ENCODE peak calls at places on chromosomes 1 and 21, in seven cellular contexts. One of them, this sample, is unnamed.

GRCh38 chr1:22709227-22709626 is 1.4 kb upstream of the EPHB2 start:
- DNase-seq in nephron progenitor cell: no peak
- DNase-seq in mucosa of descending colon: no peak
- DNase-seq in IMR-90: no peak
- DNase-seq in HL-60: no peak
- DNase-seq in fibroblast of lung: no peak
- DNase-seq in uterus: no peak
- DNase-seq in this sample: no peak

GRCh38 chr1:201539561-201540404 is 856 bp downstream of the NAV1 start:
- DNase-seq in nephron progenitor cell: peak; percentile 45
- DNase-seq in mucosa of descending colon: peak; percentile 61
- DNase-seq in IMR-90: peak; percentile 84
- DNase-seq in HL-60: no peak
- DNase-seq in fibroblast of lung: peak; percentile 77
- DNase-seq in uterus: peak; percentile 61
- DNase-seq in this sample: peak; percentile 59

GRCh38 chr1:54051936-54052469 is 1.0 kb downstream of the TMEM59 start:
- DNase-seq in nephron progenitor cell: no peak
- DNase-seq in mucosa of descending colon: no peak
- DNase-seq in IMR-90: no peak
- DNase-seq in HL-60: no peak
- DNase-seq in fibroblast of lung: peak; percentile 13
- DNase-seq in uterus: no peak
- DNase-seq in this sample: peak; percentile 67

GRCh38 chr1:71093938-71094337 is 13.1 kb upstream of the ZRANB2 start:
- DNase-seq in nephron progenitor cell: no peak
- DNase-seq in mucosa of descending colon: no peak
- DNase-seq in IMR-90: peak; percentile 45
- DNase-seq in HL-60: no peak
- DNase-seq in fibroblast of lung: peak; percentile 14
- DNase-seq in uterus: no peak
- DNase-seq in this sample: peak; percentile 61

GRCh38 chr1:36207339-36207738 is 16.9 kb upstream of the THRAP3 start:
- DNase-seq in nephron progenitor cell: no peak
- DNase-seq in mucosa of descending colon: no peak
- DNase-seq in IMR-90: peak; percentile 34
- DNase-seq in HL-60: no peak
- DNase-seq in fibroblast of lung: peak; percentile 84
- DNase-seq in uterus: peak; percentile 50
- DNase-seq in this sample: peak; percentile 92

GRCh38 chr1:40664167-40664537 is 1.3 kb downstream of the RIMS3 start:
- DNase-seq in nephron progenitor cell: no peak
- DNase-seq in mucosa of descending colon: no peak
- DNase-seq in IMR-90: no peak
- DNase-seq in HL-60: no peak
- DNase-seq in fibroblast of lung: no peak
- DNase-seq in uterus: no peak
- DNase-seq in this sample: no peak

GRCh38 chr1:61253059-61253735 is 170.8 kb downstream of the NFIA start:
- DNase-seq in nephron progenitor cell: no peak
- DNase-seq in mucosa of descending colon: no peak
- DNase-seq in IMR-90: peak; percentile 17
- DNase-seq in HL-60: peak; percentile 94
- DNase-seq in fibroblast of lung: peak; percentile 8
- DNase-seq in uterus: peak; percentile 78
- DNase-seq in this sample: peak; percentile 70

GRCh38 chr1:246583448-246584185 is 17.4 kb downstream of the CNST start:
- DNase-seq in nephron progenitor cell: no peak
- DNase-seq in mucosa of descending colon: no peak
- DNase-seq in IMR-90: no peak
- DNase-seq in HL-60: no peak
- DNase-seq in fibroblast of lung: no peak
- DNase-seq in uterus: peak; percentile 61
- DNase-seq in this sample: peak; percentile 58

GRCh38 chr21:26385721-26386120 is 187.4 kb downstream of the CYYR1 start:
- DNase-seq in nephron progenitor cell: no peak
- DNase-seq in mucosa of descending colon: no peak
- DNase-seq in IMR-90: no peak
- DNase-seq in HL-60: peak; percentile 54
- DNase-seq in fibroblast of lung: no peak
- DNase-seq in uterus: no peak
- DNase-seq in this sample: peak; percentile 54

GRCh38 chr1:225818229-225818628 is 8.3 kb downstream of the EPHX1 start:
- DNase-seq in nephron progenitor cell: no peak
- DNase-seq in mucosa of descending colon: no peak
- DNase-seq in IMR-90: no peak
- DNase-seq in HL-60: no peak
- DNase-seq in fibroblast of lung: no peak
- DNase-seq in uterus: no peak
- DNase-seq in this sample: no peak

GRCh38 chr1:211650922-211651303 is 24.5 kb downstream of the NEK2 start:
- DNase-seq in nephron progenitor cell: no peak
- DNase-seq in mucosa of descending colon: no peak
- DNase-seq in IMR-90: no peak
- DNase-seq in HL-60: no peak
- DNase-seq in fibroblast of lung: no peak
- DNase-seq in uterus: no peak
- DNase-seq in this sample: no peak

GRCh38 chr1:185917646-185918045 is 183.5 kb downstream of the HMCN1 start:
- DNase-seq in nephron progenitor cell: peak; percentile 36
- DNase-seq in mucosa of descending colon: no peak
- DNase-seq in IMR-90: peak; percentile 66
- DNase-seq in HL-60: no peak
- DNase-seq in fibroblast of lung: peak; percentile 53
- DNase-seq in uterus: no peak
- DNase-seq in this sample: peak; percentile 76

GRCh38 chr1:41357451-41358151 is 3.6 kb upstream of the FOXO6 start:
- DNase-seq in nephron progenitor cell: peak; percentile 37
- DNase-seq in mucosa of descending colon: no peak
- DNase-seq in IMR-90: no peak
- DNase-seq in HL-60: no peak
- DNase-seq in fibroblast of lung: peak; percentile 73
- DNase-seq in uterus: peak; percentile 11
- DNase-seq in this sample: peak; percentile 15

GRCh38 chr1:31266547-31266946 is 26.9 kb upstream of the NKAIN1 start:
- DNase-seq in nephron progenitor cell: no peak
- DNase-seq in mucosa of descending colon: no peak
- DNase-seq in IMR-90: peak; percentile 35
- DNase-seq in HL-60: no peak
- DNase-seq in fibroblast of lung: peak; percentile 6
- DNase-seq in uterus: no peak
- DNase-seq in this sample: no peak

GRCh38 chr1:94180650-94181049 is 56.7 kb downstream of the ARHGAP29 start:
- DNase-seq in nephron progenitor cell: no peak
- DNase-seq in mucosa of descending colon: no peak
- DNase-seq in IMR-90: peak; percentile 16
- DNase-seq in HL-60: no peak
- DNase-seq in fibroblast of lung: no peak
- DNase-seq in uterus: no peak
- DNase-seq in this sample: no peak

GRCh38 chr1:185745165-185745564 is 11.0 kb downstream of the HMCN1 start:
- DNase-seq in nephron progenitor cell: no peak
- DNase-seq in mucosa of descending colon: no peak
- DNase-seq in IMR-90: peak; percentile 47
- DNase-seq in HL-60: no peak
- DNase-seq in fibroblast of lung: no peak
- DNase-seq in uterus: no peak
- DNase-seq in this sample: no peak

GRCh38 chr21:36229181-36229580 is 72.6 kb downstream of the DOP1B start:
- DNase-seq in nephron progenitor cell: no peak
- DNase-seq in mucosa of descending colon: no peak
- DNase-seq in IMR-90: no peak
- DNase-seq in HL-60: no peak
- DNase-seq in fibroblast of lung: peak; percentile 33
- DNase-seq in uterus: no peak
- DNase-seq in this sample: no peak

GRCh38 chr1:201552941-201553341 is 14.0 kb downstream of the NAV1 start:
- DNase-seq in nephron progenitor cell: peak; percentile 30
- DNase-seq in mucosa of descending colon: no peak
- DNase-seq in IMR-90: peak; percentile 76
- DNase-seq in HL-60: no peak
- DNase-seq in fibroblast of lung: peak; percentile 86
- DNase-seq in uterus: no peak
- DNase-seq in this sample: peak; percentile 52

GRCh38 chr1:6824665-6825368 is 39.6 kb downstream of the CAMTA1 start:
- DNase-seq in nephron progenitor cell: no peak
- DNase-seq in mucosa of descending colon: no peak
- DNase-seq in IMR-90: no peak
- DNase-seq in HL-60: no peak
- DNase-seq in fibroblast of lung: no peak
- DNase-seq in uterus: no peak
- DNase-seq in this sample: no peak

GRCh38 chr21:44484498-44485253 is 29.4 kb downstream of the LRRC3 start:
- DNase-seq in nephron progenitor cell: no peak
- DNase-seq in mucosa of descending colon: no peak
- DNase-seq in IMR-90: no peak
- DNase-seq in HL-60: no peak
- DNase-seq in fibroblast of lung: no peak
- DNase-seq in uterus: no peak
- DNase-seq in this sample: no peak

GRCh38 chr21:44486302-44486701 is 31.0 kb downstream of the LRRC3 start:
- DNase-seq in nephron progenitor cell: no peak
- DNase-seq in mucosa of descending colon: no peak
- DNase-seq in IMR-90: no peak
- DNase-seq in HL-60: no peak
- DNase-seq in fibroblast of lung: no peak
- DNase-seq in uterus: no peak
- DNase-seq in this sample: no peak

GRCh38 chr21:44485796-44486195 is 30.5 kb downstream of the LRRC3 start:
- DNase-seq in nephron progenitor cell: no peak
- DNase-seq in mucosa of descending colon: no peak
- DNase-seq in IMR-90: no peak
- DNase-seq in HL-60: no peak
- DNase-seq in fibroblast of lung: no peak
- DNase-seq in uterus: no peak
- DNase-seq in this sample: no peak

GRCh38 chr21:44483288-44484237 is 28.3 kb downstream of the LRRC3 start:
- DNase-seq in nephron progenitor cell: no peak
- DNase-seq in mucosa of descending colon: no peak
- DNase-seq in IMR-90: peak; percentile 6
- DNase-seq in HL-60: no peak
- DNase-seq in fibroblast of lung: no peak
- DNase-seq in uterus: no peak
- DNase-seq in this sample: peak; percentile 2

GRCh38 chr21:44485254-44485793 is 30.0 kb downstream of the LRRC3 start:
- DNase-seq in nephron progenitor cell: peak; percentile 57
- DNase-seq in mucosa of descending colon: no peak
- DNase-seq in IMR-90: peak; percentile 8
- DNase-seq in HL-60: no peak
- DNase-seq in fibroblast of lung: no peak
- DNase-seq in uterus: no peak
- DNase-seq in this sample: peak; percentile 50
- TF ChIP-seq CTCF in nephron progenitor cell: peak; percentile 44
- TF ChIP-seq CTCF in mucosa of descending colon: no peak
- TF ChIP-seq CTCF in IMR-90: peak; percentile 34
- TF ChIP-seq CTCF in HL-60: no peak
- TF ChIP-seq CTCF in fibroblast of lung: no peak
- TF ChIP-seq CTCF in uterus: no peak
- TF ChIP-seq CTCF in this sample: peak; percentile 53

DNA sequence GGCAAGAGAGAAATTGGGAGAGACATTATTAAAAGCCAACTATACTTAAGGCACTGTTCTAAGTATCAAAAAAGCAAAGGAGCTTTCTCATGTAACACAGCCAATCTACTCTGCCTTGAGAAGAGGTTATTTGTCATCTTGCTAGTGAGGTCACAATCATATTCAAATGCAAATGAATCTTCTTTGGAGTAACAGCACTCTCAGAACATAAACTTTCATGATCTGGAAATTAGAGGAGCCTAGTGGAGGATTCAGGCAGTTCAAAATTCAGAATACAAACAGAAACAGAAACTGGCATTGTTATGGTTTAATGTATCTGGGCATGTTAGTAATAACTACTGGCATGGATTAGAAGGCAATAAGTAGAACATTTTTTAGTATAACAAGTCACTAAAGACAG is 57.4 kb downstream of the ARID4B start:
- DNase-seq in nephron progenitor cell: no peak
- DNase-seq in mucosa of descending colon: no peak
- DNase-seq in IMR-90: peak; percentile 45
- DNase-seq in HL-60: no peak
- DNase-seq in fibroblast of lung: peak; percentile 69
- DNase-seq in uterus: no peak
- DNase-seq in this sample: peak; percentile 60
- TF ChIP-seq CTCF in nephron progenitor cell: no peak
- TF ChIP-seq CTCF in mucosa of descending colon: no peak
- TF ChIP-seq CTCF in IMR-90: no peak
- TF ChIP-seq CTCF in HL-60: no peak
- TF ChIP-seq CTCF in fibroblast of lung: peak; percentile 19
- TF ChIP-seq CTCF in uterus: no peak
- TF ChIP-seq CTCF in this sample: peak; percentile 40

DNA sequence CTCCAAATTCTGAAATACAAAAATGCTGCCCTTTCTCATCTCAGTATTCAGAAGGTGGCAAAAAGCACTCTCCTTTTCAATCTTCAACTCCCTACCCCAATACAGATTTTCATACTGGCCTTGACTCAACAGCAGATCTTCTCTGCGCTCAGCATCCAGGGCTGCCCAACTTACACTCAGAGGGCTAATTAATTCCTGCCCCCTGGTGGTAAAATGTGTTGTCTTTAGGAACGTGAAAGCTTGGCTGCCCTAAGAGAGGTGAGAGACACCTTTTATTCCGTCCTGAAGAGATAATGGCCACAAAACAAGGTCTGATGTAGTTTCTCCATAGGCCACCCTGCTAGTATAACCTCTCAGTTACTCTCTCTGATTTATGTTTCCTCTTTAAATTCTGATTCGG is 25.0 kb downstream of the KRTAP24-1 start:
- DNase-seq in nephron progenitor cell: peak; percentile 6
- DNase-seq in mucosa of descending colon: no peak
- DNase-seq in IMR-90: no peak
- DNase-seq in HL-60: no peak
- DNase-seq in fibroblast of lung: no peak
- DNase-seq in uterus: no peak
- DNase-seq in this sample: peak; percentile 2
- TF ChIP-seq CTCF in nephron progenitor cell: peak; percentile 28
- TF ChIP-seq CTCF in mucosa of descending colon: no peak
- TF ChIP-seq CTCF in IMR-90: no peak
- TF ChIP-seq CTCF in HL-60: no peak
- TF ChIP-seq CTCF in fibroblast of lung: peak; percentile 4
- TF ChIP-seq CTCF in uterus: no peak
- TF ChIP-seq CTCF in this sample: no peak

GRCh38 chr1:198749279-198749678 is 110.4 kb downstream of the PTPRC start:
- DNase-seq in nephron progenitor cell: no peak
- DNase-seq in mucosa of descending colon: no peak
- DNase-seq in IMR-90: peak; percentile 49
- DNase-seq in HL-60: no peak
- DNase-seq in fibroblast of lung: no peak
- DNase-seq in uterus: no peak
- DNase-seq in this sample: no peak

GRCh38 chr1:198747127-198747526 is 108.3 kb downstream of the PTPRC start:
- DNase-seq in nephron progenitor cell: no peak
- DNase-seq in mucosa of descending colon: no peak
- DNase-seq in IMR-90: no peak
- DNase-seq in HL-60: no peak
- DNase-seq in fibroblast of lung: no peak
- DNase-seq in uterus: no peak
- DNase-seq in this sample: no peak

GRCh38 chr1:198751741-198752140 is 112.9 kb downstream of the PTPRC start:
- DNase-seq in nephron progenitor cell: no peak
- DNase-seq in mucosa of descending colon: no peak
- DNase-seq in IMR-90: no peak
- DNase-seq in HL-60: no peak
- DNase-seq in fibroblast of lung: no peak
- DNase-seq in uterus: no peak
- DNase-seq in this sample: no peak

GRCh38 chr1:198754670-198755069 is 115.8 kb downstream of the PTPRC start:
- DNase-seq in nephron progenitor cell: no peak
- DNase-seq in mucosa of descending colon: no peak
- DNase-seq in IMR-90: no peak
- DNase-seq in HL-60: no peak
- DNase-seq in fibroblast of lung: no peak
- DNase-seq in uterus: no peak
- DNase-seq in this sample: no peak

GRCh38 chr1:198750081-198750480 is 111.2 kb downstream of the PTPRC start:
- DNase-seq in nephron progenitor cell: no peak
- DNase-seq in mucosa of descending colon: no peak
- DNase-seq in IMR-90: no peak
- DNase-seq in HL-60: no peak
- DNase-seq in fibroblast of lung: no peak
- DNase-seq in uterus: no peak
- DNase-seq in this sample: no peak
- TF ChIP-seq CTCF in nephron progenitor cell: no peak
- TF ChIP-seq CTCF in mucosa of descending colon: no peak
- TF ChIP-seq CTCF in IMR-90: no peak
- TF ChIP-seq CTCF in HL-60: no peak
- TF ChIP-seq CTCF in fibroblast of lung: no peak
- TF ChIP-seq CTCF in uterus: no peak
- TF ChIP-seq CTCF in this sample: no peak

This sample was measured in fibroblast of the aortic adventitia.